ENCODE peak calls at places on chromosomes 1 and 21, in six cellular contexts. One of them, this sample, is unnamed. For H3K4me1 and H3K27me3, the result is how much of the 10 kb centered on the place peaks cover.

GRCh38 chr1:247386695-247387094 is 29.3 kb upstream of the NLRP3 start:
- DNase-seq in prostate gland: no peak
- DNase-seq in cardiac muscle cell: peak
- DNase-seq in right lobe of liver: no peak
- DNase-seq in tibial nerve: no peak
- DNase-seq in ovary: no peak
- DNase-seq in this sample: no peak

GRCh38 chr21:36735724-36736310 is 36.9 kb downstream of the SIM2 start:
- DNase-seq in right lobe of liver: no peak
- DNase-seq in ovary: no peak
- DNase-seq in prostate gland: no peak
- DNase-seq in cardiac muscle cell: no peak
- DNase-seq in tibial nerve: no peak
- DNase-seq in this sample: no peak

GRCh38 chr1:212450331-212450881 is 17.7 kb downstream of the NENF start:
- DNase-seq in right lobe of liver: no peak
- DNase-seq in cardiac muscle cell: no peak
- DNase-seq in ovary: no peak
- DNase-seq in tibial nerve: no peak
- DNase-seq in prostate gland: no peak
- DNase-seq in this sample: no peak

GRCh38 chr1:15493869-15494390 is 18.0 kb downstream of the CELA2B start:
- DNase-seq in tibial nerve: no peak
- DNase-seq in ovary: no peak
- DNase-seq in right lobe of liver: no peak
- DNase-seq in cardiac muscle cell: no peak
- DNase-seq in prostate gland: no peak
- DNase-seq in this sample: no peak

GRCh38 chr1:82225407-82226197 is 424.9 kb downstream of the ADGRL2 start:
- DNase-seq in cardiac muscle cell: peak
- DNase-seq in prostate gland: no peak
- DNase-seq in right lobe of liver: no peak
- DNase-seq in tibial nerve: no peak
- DNase-seq in ovary: no peak
- DNase-seq in this sample: no peak

GRCh38 chr1:5447479-5448070 is 544.6 kb downstream of the NPHP4 start:
- DNase-seq in tibial nerve: no peak
- DNase-seq in ovary: no peak
- DNase-seq in cardiac muscle cell: no peak
- DNase-seq in prostate gland: peak
- DNase-seq in right lobe of liver: no peak
- DNase-seq in this sample: no peak

GRCh38 chr1:175466556-175466955 is 274.0 kb upstream of the KIAA0040 start:
- DNase-seq in cardiac muscle cell: no peak
- DNase-seq in right lobe of liver: no peak
- DNase-seq in tibial nerve: no peak
- DNase-seq in ovary: no peak
- DNase-seq in prostate gland: no peak
- DNase-seq in this sample: no peak

GRCh38 chr1:47587891-47588582 is 150.2 kb downstream of the FOXD2 start:
- DNase-seq in right lobe of liver: no peak
- DNase-seq in ovary: no peak
- DNase-seq in tibial nerve: no peak
- DNase-seq in prostate gland: no peak
- DNase-seq in cardiac muscle cell: peak
- DNase-seq in this sample: no peak

GRCh38 chr1:17903386-17903785 is 148.3 kb downstream of the ACTL8 start:
- DNase-seq in tibial nerve: no peak
- DNase-seq in cardiac muscle cell: peak
- DNase-seq in prostate gland: no peak
- DNase-seq in right lobe of liver: no peak
- DNase-seq in ovary: no peak
- DNase-seq in this sample: no peak

GRCh38 chr1:181033799-181034391 is at the start of gene MR1:
- DNase-seq in prostate gland: peak
- DNase-seq in right lobe of liver: no peak
- DNase-seq in tibial nerve: peak
- DNase-seq in cardiac muscle cell: peak
- DNase-seq in ovary: peak
- DNase-seq in this sample: peak

GRCh38 chr1:159864262-159864661 is 1.8 kb upstream of the VSIG8 start:
- DNase-seq in ovary: no peak
- DNase-seq in prostate gland: no peak
- DNase-seq in tibial nerve: no peak
- DNase-seq in right lobe of liver: no peak
- DNase-seq in cardiac muscle cell: no peak
- DNase-seq in this sample: no peak

GRCh38 chr1:246722720-246723119 is 1.5 kb upstream of the SCCPDH start:
- DNase-seq in tibial nerve: no peak
- DNase-seq in prostate gland: no peak
- DNase-seq in right lobe of liver: no peak
- DNase-seq in ovary: no peak
- DNase-seq in cardiac muscle cell: no peak
- DNase-seq in this sample: no peak

GRCh38 chr1:39085174-39085573 is 59.0 kb downstream of the NDUFS5 start:
- DNase-seq in prostate gland: no peak
- DNase-seq in right lobe of liver: no peak
- DNase-seq in ovary: no peak
- DNase-seq in tibial nerve: no peak
- DNase-seq in cardiac muscle cell: no peak
- DNase-seq in this sample: no peak

GRCh38 chr1:77538956-77539509 is 143.4 kb downstream of the ZZZ3 start:
- DNase-seq in cardiac muscle cell: peak
- DNase-seq in tibial nerve: no peak
- DNase-seq in ovary: no peak
- DNase-seq in prostate gland: no peak
- DNase-seq in right lobe of liver: no peak
- DNase-seq in this sample: no peak

GRCh38 chr1:59316497-59317128 is 19.7 kb downstream of the FGGY start:
- DNase-seq in right lobe of liver: no peak
- DNase-seq in prostate gland: no peak
- DNase-seq in ovary: no peak
- DNase-seq in cardiac muscle cell: peak
- DNase-seq in tibial nerve: no peak
- DNase-seq in this sample: no peak
- H3K4me1 ChIP-seq in right lobe of liver: under half
- H3K4me1 ChIP-seq in prostate gland: under half
- H3K4me1 ChIP-seq in ovary: under half
- H3K4me1 ChIP-seq in cardiac muscle cell: under half
- H3K4me1 ChIP-seq in tibial nerve: under half
- H3K4me1 ChIP-seq in this sample: under half

GRCh38 chr1:85330711-85331290 is 54.4 kb upstream of the BCL10 start:
- DNase-seq in tibial nerve: no peak
- DNase-seq in prostate gland: no peak
- DNase-seq in right lobe of liver: no peak
- DNase-seq in ovary: no peak
- DNase-seq in cardiac muscle cell: peak
- DNase-seq in this sample: no peak
- H3K27ac ChIP-seq in tibial nerve: no peak
- H3K27ac ChIP-seq in prostate gland: no peak
- H3K27ac ChIP-seq in right lobe of liver: no peak
- H3K27ac ChIP-seq in ovary: no peak
- H3K27ac ChIP-seq in cardiac muscle cell: no peak
- H3K27ac ChIP-seq in this sample: no peak

DNA sequence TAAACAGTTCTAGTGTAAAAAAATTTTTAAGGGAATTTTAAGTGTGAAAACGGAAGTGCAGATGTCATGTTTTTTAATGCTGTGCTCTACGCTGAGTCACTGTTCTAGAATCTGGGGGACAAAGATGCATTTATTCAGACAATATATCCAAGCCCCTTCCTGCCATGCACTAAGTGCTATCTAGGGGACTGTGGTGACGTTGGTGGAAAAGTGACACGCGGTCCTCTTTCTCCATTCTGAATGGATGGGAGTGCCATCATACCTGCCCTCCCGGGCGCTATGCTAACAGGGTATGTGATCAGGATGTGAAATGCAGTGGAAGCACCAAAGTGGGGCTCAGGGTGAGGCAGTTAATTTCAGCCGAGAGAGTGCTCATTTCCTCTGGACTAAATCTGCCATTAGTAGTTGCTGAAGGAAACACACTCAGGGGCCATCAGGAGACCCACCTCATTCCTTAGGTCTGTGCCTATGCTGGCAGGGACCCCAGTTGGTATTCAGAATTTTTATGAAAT is 6.6 kb downstream of the C1orf226 start:
- DNase-seq in tibial nerve: no peak
- DNase-seq in cardiac muscle cell: no peak
- DNase-seq in right lobe of liver: no peak
- DNase-seq in prostate gland: no peak
- DNase-seq in ovary: no peak
- DNase-seq in this sample: no peak
- H3K27me3 ChIP-seq in tibial nerve: under half
- H3K27me3 ChIP-seq in cardiac muscle cell: under half
- H3K27me3 ChIP-seq in right lobe of liver: under half
- H3K27me3 ChIP-seq in prostate gland: under half
- H3K27me3 ChIP-seq in ovary: under half
- H3K27me3 ChIP-seq in this sample: under half

GRCh38 chr21:45080232-45080631 is 5.9 kb downstream of the ADARB1 start:
- DNase-seq in prostate gland: no peak
- DNase-seq in right lobe of liver: no peak
- DNase-seq in tibial nerve: no peak
- DNase-seq in cardiac muscle cell: no peak
- DNase-seq in ovary: no peak
- DNase-seq in this sample: no peak
- H3K4me1 ChIP-seq in prostate gland: under half
- H3K4me1 ChIP-seq in right lobe of liver: under half
- H3K4me1 ChIP-seq in tibial nerve: under half
- H3K4me1 ChIP-seq in cardiac muscle cell: under half
- H3K4me1 ChIP-seq in ovary: under half
- H3K4me1 ChIP-seq in this sample: half or more

DNA sequence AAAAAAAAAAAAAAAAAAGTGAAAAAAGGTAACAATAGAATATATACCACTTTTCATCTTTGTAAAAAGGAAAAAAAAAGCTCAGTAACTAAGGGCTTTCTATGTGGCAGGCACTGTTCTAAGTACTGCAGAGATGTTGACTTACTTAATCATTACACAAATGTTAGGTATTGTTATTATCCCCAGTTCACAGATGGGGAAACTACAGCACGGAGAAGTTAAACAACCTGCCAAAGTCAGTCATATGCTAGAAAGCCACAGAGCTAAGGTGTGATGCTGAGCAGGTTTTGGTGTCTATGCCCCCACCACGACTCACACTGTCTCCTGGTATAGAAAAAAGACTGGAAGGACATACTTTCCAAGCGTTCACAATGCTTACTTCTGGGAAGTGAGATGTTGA is 6.6 kb upstream of the PNRC2 start:
- DNase-seq in cardiac muscle cell: no peak
- DNase-seq in right lobe of liver: no peak
- DNase-seq in prostate gland: no peak
- DNase-seq in tibial nerve: no peak
- DNase-seq in ovary: no peak
- DNase-seq in this sample: no peak
- H3K27ac ChIP-seq in cardiac muscle cell: no peak
- H3K27ac ChIP-seq in right lobe of liver: no peak
- H3K27ac ChIP-seq in prostate gland: no peak
- H3K27ac ChIP-seq in tibial nerve: no peak
- H3K27ac ChIP-seq in ovary: no peak
- H3K27ac ChIP-seq in this sample: no peak

GRCh38 chr1:89755593-89755992 is 65.2 kb upstream of the LRRC8D start:
- DNase-seq in right lobe of liver: no peak
- DNase-seq in prostate gland: no peak
- DNase-seq in cardiac muscle cell: no peak
- DNase-seq in ovary: no peak
- DNase-seq in tibial nerve: no peak
- DNase-seq in this sample: no peak
- H3K27me3 ChIP-seq in right lobe of liver: under half
- H3K27me3 ChIP-seq in prostate gland: under half
- H3K27me3 ChIP-seq in cardiac muscle cell: under half
- H3K27me3 ChIP-seq in ovary: under half
- H3K27me3 ChIP-seq in tibial nerve: under half
- H3K27me3 ChIP-seq in this sample: under half

GRCh38 chr1:116375884-116376733 is 3.1 kb downstream of the ATP1A1 start:
- DNase-seq in cardiac muscle cell: peak
- DNase-seq in right lobe of liver: peak
- DNase-seq in ovary: peak
- DNase-seq in tibial nerve: peak
- DNase-seq in prostate gland: peak
- DNase-seq in this sample: peak
- H3K4me1 ChIP-seq in cardiac muscle cell: under half
- H3K4me1 ChIP-seq in right lobe of liver: under half
- H3K4me1 ChIP-seq in ovary: under half
- H3K4me1 ChIP-seq in tibial nerve: half or more
- H3K4me1 ChIP-seq in prostate gland: under half
- H3K4me1 ChIP-seq in this sample: half or more